ENCODE peak calls at places on chromosome 5, in ten cellular contexts. L, T, H, Y, C, G, O, V, I and D are unnamed samples.

GRCh38 chr5:173530547-173530946 is 85.9 kb downstream of the BOD1 start:
- DNase-seq in L (no peak), T (no peak), H (no peak), Y (no peak), C (no peak), G (no peak), O (no peak), V (no peak), I (no peak), D (no peak)

GRCh38 chr5:135391123-135391868 is 7.7 kb downstream of the MACROH2A1 start:
- DNase-seq in L (no peak), T (no peak), H (no peak), Y (peak; percentile 70), C (peak; percentile 37), G (no peak), O (no peak), V (no peak), I (no peak), D (no peak)

GRCh38 chr5:142466195-142466951 is 141.6 kb upstream of the SPRY4 start:
- DNase-seq in L (no peak), T (no peak), H (no peak), Y (peak; percentile 49), C (peak; percentile 39), G (peak; percentile 82), O (no peak), V (no peak), I (no peak), D (no peak)

GRCh38 chr5:61320860-61321259 is 11.2 kb upstream of the ZSWIM6 start:
- DNase-seq in L (no peak), T (no peak), H (no peak), Y (no peak), C (no peak), G (no peak), O (no peak), V (no peak), I (no peak), D (no peak)

GRCh38 chr5:152246401-152246800 is 158.7 kb downstream of the NMUR2 start:
- DNase-seq in L (no peak), T (no peak), H (peak; percentile 14), Y (peak; percentile 12), C (peak; percentile 11), G (no peak), O (no peak), V (no peak), I (no peak), D (no peak)

GRCh38 chr5:180644129-180644824 is 5.1 kb downstream of the FLT4 start:
- DNase-seq in L (no peak), T (no peak), H (no peak), Y (no peak), C (no peak), G (no peak), O (no peak), V (no peak), I (peak; percentile 7), D (no peak)

GRCh38 chr5:150410524-150411244 is 2.0 kb downstream of the CD74 start:
- DNase-seq in L (no peak), T (no peak), H (peak; percentile 69), Y (peak; percentile 76), C (peak; percentile 62), G (peak; percentile 56), O (no peak), V (peak; percentile 63), I (no peak), D (no peak)

GRCh38 chr5:40505031-40505430 is 174.7 kb upstream of the PTGER4 start:
- DNase-seq in L (no peak), T (no peak), H (no peak), Y (no peak), C (no peak), G (no peak), O (no peak), V (no peak), I (no peak), D (no peak)

GRCh38 chr5:169609716-169610115 is 26.1 kb downstream of the SPDL1 start:
- DNase-seq in L (no peak), T (no peak), H (no peak), Y (peak; percentile 21), C (no peak), G (no peak), O (no peak), V (no peak), I (no peak), D (no peak)

GRCh38 chr5:1751026-1751863 is 48.4 kb downstream of the MRPL36 start:
- DNase-seq in L (peak; percentile 64), T (no peak), H (no peak), Y (no peak), C (no peak), G (peak; percentile 9), O (no peak), V (no peak), I (peak; percentile 17), D (no peak)

GRCh38 chr5:175354961-175355360 is 89.0 kb downstream of the DRD1 start:
- DNase-seq in L (no peak), T (no peak), H (no peak), Y (no peak), C (no peak), G (no peak), O (no peak), V (no peak), I (no peak), D (no peak)